ENCODE peak calls at places on chromosomes 12 and 14, in five cellular contexts. J, N, L, D and X are unnamed samples. For H3K79me2, the result is how much of the 10 kb centered on the place peaks cover.

GRCh38 chr12:5258498-5258897 is 173.4 kb upstream of the NTF3 start:
- DNase-seq in J (no peak), N (no peak), L (no peak), D (no peak), X (no peak)

GRCh38 chr12:16285586-16285985 is 8.1 kb upstream of the SLC15A5 start:
- DNase-seq in J (no peak), N (no peak), L (no peak), D (no peak), X (no peak)

GRCh38 chr14:102525213-102526143 is 15.9 kb upstream of the ANKRD9 start:
- DNase-seq in J (no peak), N (no peak), L (no peak), D (peak), X (peak)

GRCh38 chr12:15152864-15153263 is 68.4 kb downstream of the RERG start:
- DNase-seq in J (no peak), N (no peak), L (no peak), D (no peak), X (no peak)

GRCh38 chr14:31283568-31284252 is 76.1 kb upstream of the HECTD1 start:
- DNase-seq in J (no peak), N (no peak), L (no peak), D (no peak), X (no peak)

GRCh38 chr12:96247567-96247962 is 53.4 kb downstream of the ELK3 start:
- DNase-seq in J (no peak), N (no peak), L (no peak), D (no peak), X (no peak)

GRCh38 chr12:50979369-50980052 is 27.2 kb downstream of the HIGD1C start:
- DNase-seq in J (no peak), N (no peak), L (no peak), D (no peak), X (no peak)

GRCh38 chr12:42804928-42805327 is 215.4 kb upstream of the PRICKLE1 start:
- DNase-seq in J (no peak), N (no peak), L (no peak), D (no peak), X (no peak)

GRCh38 chr12:1588574-1588944 is 5.8 kb downstream of the FBXL14 start:
- DNase-seq in J (no peak), N (no peak), L (no peak), D (no peak), X (no peak)

GRCh38 chr12:79058342-79058741 is 193.8 kb downstream of the SYT1 start:
- DNase-seq in J (no peak), N (no peak), L (no peak), D (peak), X (peak)

GRCh38 chr14:32648434-32648833 is 290.2 kb upstream of the NPAS3 start:
- DNase-seq in J (no peak), N (no peak), L (no peak), D (no peak), X (no peak)

GRCh38 chr14:79179985-79180384 is 1009.8 kb downstream of the NRXN3 start:
- DNase-seq in J (no peak), N (no peak), L (no peak), D (no peak), X (no peak)

GRCh38 chr14:51533877-51534553 is 117.7 kb upstream of the FRMD6 start:
- DNase-seq in J (no peak), N (no peak), L (no peak), D (no peak), X (no peak)

GRCh38 chr12:65960820-65961691 is 136.8 kb downstream of the HMGA2 start:
- DNase-seq in J (no peak), N (no peak), L (no peak), D (peak), X (no peak)

GRCh38 chr14:36161781-36162180 is 14.7 kb downstream of the PTCSC3 start:
- DNase-seq in J (peak), N (no peak), L (no peak), D (no peak), X (no peak)

GRCh38 chr14:23869078-23869719 is 84.4 kb upstream of the DHRS4 start:
- DNase-seq in J (no peak), N (no peak), L (no peak), D (peak), X (no peak)

GRCh38 chr14:100408350-100409015 is 85.3 kb downstream of the SLC25A47 start:
- DNase-seq in J (no peak), N (peak), L (no peak), D (no peak), X (peak)

GRCh38 chr12:25884920-25885234 is 73.6 kb upstream of the RASSF8 start:
- DNase-seq in J (peak), N (no peak), L (no peak), D (no peak), X (no peak)

GRCh38 chr12:109666068-109666467 is 47.6 kb upstream of the FAM222A start:
- DNase-seq in J (no peak), N (no peak), L (no peak), D (no peak), X (no peak)

GRCh38 chr12:43836455-43836989 is 641 bp downstream of the TMEM117 start:
- DNase-seq in J (no peak), N (no peak), L (peak), D (peak), X (no peak)

GRCh38 chr12:4271433-4272013 is 2.0 kb upstream of the CCND2 start:
- DNase-seq in J (peak), N (peak), L (peak), D (no peak), X (no peak)

GRCh38 chr14:103125098-103126070 is 2.1 kb downstream of the TNFAIP2 start:
- DNase-seq in J (no peak), N (no peak), L (no peak), D (no peak), X (no peak)

DNA sequence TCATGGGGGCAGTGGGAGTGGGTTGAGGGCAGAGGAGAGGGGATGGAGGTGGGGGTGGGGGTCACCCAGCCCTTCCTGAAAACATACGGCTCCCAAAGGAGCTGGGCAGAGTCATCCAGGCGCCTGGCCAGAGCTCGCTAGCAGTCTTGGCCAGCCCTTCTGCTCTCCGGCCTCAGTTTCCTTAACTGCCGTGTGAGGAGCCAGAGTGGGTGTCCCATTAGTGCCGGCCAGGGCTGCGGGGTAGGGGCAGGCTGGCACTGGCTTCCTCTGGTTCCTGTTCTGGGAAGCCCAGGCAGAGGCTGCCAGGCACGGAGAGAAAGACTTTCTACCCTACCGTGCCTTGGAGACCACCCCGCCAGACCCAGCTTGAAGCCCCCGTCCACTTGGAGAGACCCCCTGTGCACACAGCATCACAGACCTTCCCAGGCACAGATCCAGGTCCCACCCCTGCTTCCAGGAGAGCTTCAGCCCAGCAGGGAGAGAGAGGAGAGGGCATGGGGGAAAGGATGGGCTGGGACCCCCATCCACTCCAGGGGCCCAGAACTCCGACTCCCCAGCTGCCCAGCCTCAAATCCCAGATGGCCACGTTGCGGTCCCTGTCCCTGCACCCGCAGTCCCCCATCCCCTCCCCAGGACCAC is 93.3 kb downstream of the RFLNA start:
- DNase-seq in J (no peak), N (no peak), L (no peak), D (no peak), X (no peak)
- TF ChIP-seq RAD21 in J (no peak), N (no peak), L (no peak), D (no peak), X (no peak)

DNA sequence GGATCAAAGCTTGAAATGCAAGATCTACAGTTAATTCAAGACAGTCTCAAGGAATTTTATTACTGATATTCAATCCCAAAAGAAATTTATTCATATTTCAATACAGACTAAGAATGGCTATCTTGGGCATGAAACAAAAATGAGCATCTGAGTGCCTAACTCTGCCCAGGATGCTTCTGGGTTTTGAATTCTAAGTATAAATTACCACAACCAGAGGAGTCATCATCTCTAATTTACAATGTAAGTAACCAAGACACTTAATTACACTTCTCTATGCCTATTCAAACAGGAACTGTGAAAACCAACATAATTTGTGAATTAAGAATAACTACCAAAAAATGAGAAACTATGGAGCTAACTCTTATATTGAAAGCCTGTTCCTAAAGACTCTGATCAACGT is 14.1 kb downstream of the OSBPL8 start:
- DNase-seq in J (no peak), N (no peak), L (no peak), D (no peak), X (no peak)
- H3K79me2 ChIP-seq in J (under half), N (half or more), L (half or more), D (half or more), X (half or more)

GRCh38 chr14:92586001-92586947 is 72.7 kb downstream of the RIN3 start:
- DNase-seq in J (no peak), N (no peak), L (no peak), D (no peak), X (no peak)
- TF ChIP-seq RAD21 in J (no peak), N (no peak), L (no peak), D (no peak), X (no peak)

DNA sequence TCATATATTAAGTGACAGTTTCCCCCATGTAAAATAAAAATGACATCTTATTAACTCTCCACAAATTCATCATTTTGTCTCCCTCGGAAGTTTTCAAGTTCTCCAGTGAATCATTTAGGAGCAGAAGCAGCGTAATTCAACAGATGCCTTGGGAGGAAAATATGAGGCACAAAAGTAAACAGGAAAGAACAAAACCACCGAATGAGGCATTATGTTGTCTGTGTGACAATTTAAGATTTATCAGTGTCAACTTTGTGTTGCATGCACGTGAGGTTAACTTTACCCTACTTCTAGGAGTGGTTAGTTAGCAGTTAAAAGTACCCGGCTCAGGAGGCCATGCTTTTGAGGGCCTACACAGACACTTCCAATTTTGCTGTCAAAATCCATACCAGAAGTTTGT is 258.6 kb downstream of the IPO8 start:
- DNase-seq in J (no peak), N (no peak), L (no peak), D (no peak), X (no peak)
- H3K79me2 ChIP-seq in J (under half), N (under half), L (under half), D (under half), X (under half)

DNA sequence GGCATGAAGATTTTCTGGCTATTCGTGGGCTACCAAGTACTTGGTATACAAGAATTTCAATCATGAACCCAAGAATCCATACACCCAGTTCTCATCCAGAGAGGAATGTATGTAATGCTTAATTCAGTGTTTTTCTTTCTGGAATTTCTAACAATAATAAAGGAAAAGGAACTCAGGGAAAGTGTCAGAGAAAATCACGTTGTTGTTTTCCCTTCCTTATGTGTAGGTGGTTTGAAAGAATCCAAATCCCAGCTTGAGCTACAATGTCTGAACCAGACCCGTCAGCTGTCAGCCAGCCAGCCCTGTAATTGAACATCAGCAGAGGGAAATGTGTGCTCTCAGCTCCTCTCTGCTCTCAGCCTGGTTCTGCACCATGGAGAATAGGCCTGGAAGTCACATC is 126.5 kb downstream of the TMEM30B start:
- DNase-seq in J (no peak), N (no peak), L (no peak), D (no peak), X (no peak)
- TF ChIP-seq RAD21 in J (no peak), N (no peak), L (no peak), D (no peak), X (no peak)